ENCODE peak calls at places on chromosomes 4 and X, in four cellular contexts. One of them, this sample, is unnamed. For H3K4me1, the result is how much of the 10 kb centered on the place peaks cover.

GRCh38 chr4:48439988-48440387 is 43.2 kb upstream of the SLC10A4 start:
- DNase-seq in mesendoderm: peak
- DNase-seq in ovary: no peak
- DNase-seq in endodermal cell: no peak
- DNase-seq in this sample: no peak

GRCh38 chr4:172826866-172827265 is 341.7 kb upstream of the GALNT7 start:
- DNase-seq in endodermal cell: no peak
- DNase-seq in mesendoderm: peak
- DNase-seq in ovary: no peak
- DNase-seq in this sample: no peak

GRCh38 chr4:24768604-24769003 is 26.8 kb upstream of the SOD3 start:
- DNase-seq in mesendoderm: no peak
- DNase-seq in endodermal cell: no peak
- DNase-seq in ovary: no peak
- DNase-seq in this sample: no peak

GRCh38 chr4:94757192-94758140 is at the start of gene BMPR1B:
- DNase-seq in endodermal cell: peak
- DNase-seq in mesendoderm: peak
- DNase-seq in ovary: peak
- DNase-seq in this sample: no peak

GRCh38 chrX:123884809-123885408 is 25.1 kb downstream of the XIAP start:
- DNase-seq in ovary: no peak
- DNase-seq in endodermal cell: no peak
- DNase-seq in mesendoderm: peak
- DNase-seq in this sample: peak

GRCh38 chrX:40174594-40175415 is 77.0 kb upstream of the BCOR start:
- DNase-seq in mesendoderm: peak
- DNase-seq in ovary: peak
- DNase-seq in endodermal cell: peak
- DNase-seq in this sample: peak

GRCh38 chrX:44343412-44343942 is at the start of gene EFHC2:
- DNase-seq in endodermal cell: peak
- DNase-seq in mesendoderm: peak
- DNase-seq in ovary: peak
- DNase-seq in this sample: peak

GRCh38 chrX:48864210-48864609 is 28.8 kb upstream of the PCSK1N start:
- DNase-seq in endodermal cell: no peak
- DNase-seq in ovary: no peak
- DNase-seq in mesendoderm: no peak
- DNase-seq in this sample: no peak

GRCh38 chr4:21304061-21304541 is 603.8 kb downstream of the PACRGL start:
- DNase-seq in mesendoderm: peak
- DNase-seq in ovary: no peak
- DNase-seq in endodermal cell: peak
- DNase-seq in this sample: no peak

GRCh38 chrX:55750256-55750655 is 32.7 kb downstream of the RRAGB start:
- DNase-seq in ovary: no peak
- DNase-seq in endodermal cell: no peak
- DNase-seq in mesendoderm: no peak
- DNase-seq in this sample: no peak

GRCh38 chr4:8336412-8337075 is 67.0 kb downstream of the HTRA3 start:
- DNase-seq in endodermal cell: no peak
- DNase-seq in ovary: no peak
- DNase-seq in mesendoderm: no peak
- DNase-seq in this sample: no peak

GRCh38 chrX:69307029-69307428 is 141.8 kb upstream of the PJA1 start:
- DNase-seq in mesendoderm: no peak
- DNase-seq in endodermal cell: peak
- DNase-seq in ovary: no peak
- DNase-seq in this sample: no peak

GRCh38 chrX:153459976-153460375 is 10.4 kb downstream of the HAUS7 start:
- DNase-seq in mesendoderm: peak
- DNase-seq in ovary: no peak
- DNase-seq in endodermal cell: no peak
- DNase-seq in this sample: no peak

GRCh38 chrX:68895339-68896250 is 66.8 kb downstream of the EFNB1 start:
- DNase-seq in ovary: peak
- DNase-seq in endodermal cell: no peak
- DNase-seq in mesendoderm: peak
- DNase-seq in this sample: no peak

GRCh38 chr4:93786149-93786548 is 42.4 kb upstream of the ATOH1 start:
- DNase-seq in endodermal cell: no peak
- DNase-seq in mesendoderm: no peak
- DNase-seq in ovary: no peak
- DNase-seq in this sample: no peak

GRCh38 chrX:39052751-39053150 is 251.5 kb downstream of the MID1IP1 start:
- DNase-seq in endodermal cell: no peak
- DNase-seq in ovary: no peak
- DNase-seq in mesendoderm: no peak
- DNase-seq in this sample: no peak

GRCh38 chr4:3300198-3300671 is 7.4 kb downstream of the RGS12 start:
- DNase-seq in endodermal cell: peak
- DNase-seq in mesendoderm: peak
- DNase-seq in ovary: no peak
- DNase-seq in this sample: no peak

GRCh38 chrX:97876697-97877407 is 993.1 kb downstream of the RPA4 start:
- DNase-seq in endodermal cell: no peak
- DNase-seq in ovary: no peak
- DNase-seq in mesendoderm: no peak
- DNase-seq in this sample: no peak

GRCh38 chr4:87045659-87046058 is 110.8 kb downstream of the AFF1 start:
- DNase-seq in ovary: no peak
- DNase-seq in endodermal cell: no peak
- DNase-seq in mesendoderm: no peak
- DNase-seq in this sample: no peak
- H3K4me1 ChIP-seq in ovary: under half
- H3K4me1 ChIP-seq in endodermal cell: under half
- H3K4me1 ChIP-seq in mesendoderm: under half
- H3K4me1 ChIP-seq in this sample: under half

GRCh38 chrX:25013593-25014365 is 2.0 kb downstream of the ARX start:
- DNase-seq in mesendoderm: no peak
- DNase-seq in ovary: no peak
- DNase-seq in endodermal cell: peak
- DNase-seq in this sample: no peak
- H3K4me3 ChIP-seq in mesendoderm: no peak
- H3K4me3 ChIP-seq in ovary: peak
- H3K4me3 ChIP-seq in endodermal cell: no peak
- H3K4me3 ChIP-seq in this sample: no peak

GRCh38 chr4:38677466-38677865 is 13.5 kb downstream of the KLF3 start:
- DNase-seq in ovary: no peak
- DNase-seq in mesendoderm: no peak
- DNase-seq in endodermal cell: peak
- DNase-seq in this sample: no peak

GRCh38 chr4:38675167-38676121 is 11.4 kb downstream of the KLF3 start:
- DNase-seq in mesendoderm: peak
- DNase-seq in ovary: peak
- DNase-seq in endodermal cell: peak
- DNase-seq in this sample: peak

GRCh38 chr4:38676986-38677385 is 13.0 kb downstream of the KLF3 start:
- DNase-seq in ovary: no peak
- DNase-seq in mesendoderm: no peak
- DNase-seq in endodermal cell: peak
- DNase-seq in this sample: no peak

GRCh38 chr4:38681283-38682066 is 17.5 kb downstream of the KLF3 start:
- DNase-seq in endodermal cell: peak
- DNase-seq in mesendoderm: no peak
- DNase-seq in ovary: no peak
- DNase-seq in this sample: no peak

GRCh38 chr4:38678078-38678477 is 14.1 kb downstream of the KLF3 start:
- DNase-seq in ovary: no peak
- DNase-seq in mesendoderm: no peak
- DNase-seq in endodermal cell: peak
- DNase-seq in this sample: no peak
- H3K4me1 ChIP-seq in ovary: under half
- H3K4me1 ChIP-seq in mesendoderm: under half
- H3K4me1 ChIP-seq in endodermal cell: under half
- H3K4me1 ChIP-seq in this sample: under half

GRCh38 chr4:98929341-98930267 is 671 bp upstream of the EIF4E start:
- DNase-seq in mesendoderm: no peak
- DNase-seq in endodermal cell: no peak
- DNase-seq in ovary: peak
- DNase-seq in this sample: peak

GRCh38 chr4:98928131-98928504 is 815 bp downstream of the EIF4E start:
- DNase-seq in mesendoderm: peak
- DNase-seq in ovary: peak
- DNase-seq in endodermal cell: peak
- DNase-seq in this sample: peak

GRCh38 chr4:98928505-98929340 is at the start of gene EIF4E:
- DNase-seq in ovary: peak
- DNase-seq in endodermal cell: peak
- DNase-seq in mesendoderm: peak
- DNase-seq in this sample: peak

GRCh38 chr4:98932539-98932938 is 3.6 kb upstream of the EIF4E start:
- DNase-seq in mesendoderm: no peak
- DNase-seq in ovary: no peak
- DNase-seq in endodermal cell: no peak
- DNase-seq in this sample: no peak

GRCh38 chr4:98930311-98930865 is 1.5 kb upstream of the EIF4E start:
- DNase-seq in endodermal cell: no peak
- DNase-seq in mesendoderm: no peak
- DNase-seq in ovary: no peak
- DNase-seq in this sample: no peak
- H3K4me3 ChIP-seq in endodermal cell: peak
- H3K4me3 ChIP-seq in mesendoderm: no peak
- H3K4me3 ChIP-seq in ovary: no peak
- H3K4me3 ChIP-seq in this sample: peak

GRCh38 chr4:36133658-36134057 is 110.7 kb downstream of the ARAP2 start:
- DNase-seq in mesendoderm: no peak
- DNase-seq in ovary: no peak
- DNase-seq in endodermal cell: no peak
- DNase-seq in this sample: no peak

GRCh38 chr4:36128689-36129088 is 115.6 kb downstream of the ARAP2 start:
- DNase-seq in ovary: no peak
- DNase-seq in endodermal cell: no peak
- DNase-seq in mesendoderm: peak
- DNase-seq in this sample: no peak

GRCh38 chr4:36130641-36131040 is 113.7 kb downstream of the ARAP2 start:
- DNase-seq in endodermal cell: no peak
- DNase-seq in ovary: no peak
- DNase-seq in mesendoderm: no peak
- DNase-seq in this sample: no peak
- H3K4me1 ChIP-seq in endodermal cell: under half
- H3K4me1 ChIP-seq in ovary: under half
- H3K4me1 ChIP-seq in mesendoderm: under half
- H3K4me1 ChIP-seq in this sample: under half

GRCh38 chr4:147546341-147546740 is 65.4 kb downstream of the EDNRA start:
- DNase-seq in endodermal cell: no peak
- DNase-seq in mesendoderm: no peak
- DNase-seq in ovary: no peak
- DNase-seq in this sample: no peak

GRCh38 chr4:147548251-147548650 is 67.4 kb downstream of the EDNRA start:
- DNase-seq in ovary: no peak
- DNase-seq in endodermal cell: no peak
- DNase-seq in mesendoderm: no peak
- DNase-seq in this sample: no peak

GRCh38 chr4:147547314-147548056 is 66.6 kb downstream of the EDNRA start:
- DNase-seq in mesendoderm: no peak
- DNase-seq in ovary: no peak
- DNase-seq in endodermal cell: no peak
- DNase-seq in this sample: no peak

GRCh38 chr4:147550626-147551250 is 66.5 kb upstream of the TMEM184C start:
- DNase-seq in endodermal cell: no peak
- DNase-seq in ovary: no peak
- DNase-seq in mesendoderm: no peak
- DNase-seq in this sample: no peak
- H3K4me3 ChIP-seq in endodermal cell: no peak
- H3K4me3 ChIP-seq in ovary: no peak
- H3K4me3 ChIP-seq in mesendoderm: no peak
- H3K4me3 ChIP-seq in this sample: no peak

DNA sequence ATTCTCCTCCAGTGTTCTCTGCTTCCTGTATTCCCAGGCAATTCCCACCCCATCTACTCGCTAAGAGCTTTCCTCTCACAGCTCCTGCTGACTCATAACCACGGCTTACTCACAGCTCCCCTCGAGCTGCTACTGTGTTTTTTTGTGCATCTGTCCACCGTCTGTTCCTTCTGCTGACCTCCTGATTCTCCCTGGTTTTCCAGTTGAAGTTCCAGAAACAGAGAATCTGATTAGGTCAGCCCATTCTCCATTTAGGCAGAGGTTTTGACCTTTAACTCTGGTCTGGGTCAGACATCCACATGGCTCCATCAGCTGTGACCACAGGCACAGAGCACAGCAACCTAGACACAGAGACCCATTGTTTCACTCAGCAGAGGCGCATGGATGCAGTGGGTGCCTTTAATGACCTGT is 5.5 kb upstream of the SMIM20 start:
- DNase-seq in endodermal cell: no peak
- DNase-seq in ovary: no peak
- DNase-seq in mesendoderm: peak
- DNase-seq in this sample: no peak
- H3K4me1 ChIP-seq in endodermal cell: under half
- H3K4me1 ChIP-seq in ovary: under half
- H3K4me1 ChIP-seq in mesendoderm: under half
- H3K4me1 ChIP-seq in this sample: under half

GRCh38 chrX:67543818-67544217 is at the start of gene AR:
- DNase-seq in mesendoderm: peak
- DNase-seq in ovary: peak
- DNase-seq in endodermal cell: peak
- DNase-seq in this sample: peak

GRCh38 chrX:67546496-67547423 is 2.9 kb downstream of the AR start:
- DNase-seq in ovary: peak
- DNase-seq in endodermal cell: peak
- DNase-seq in mesendoderm: peak
- DNase-seq in this sample: no peak

GRCh38 chrX:67544871-67545771 is 1.3 kb downstream of the AR start:
- DNase-seq in ovary: peak
- DNase-seq in mesendoderm: peak
- DNase-seq in endodermal cell: peak
- DNase-seq in this sample: no peak

GRCh38 chrX:67544281-67544680 is 460 bp downstream of the AR start:
- DNase-seq in mesendoderm: peak
- DNase-seq in endodermal cell: no peak
- DNase-seq in ovary: peak
- DNase-seq in this sample: no peak

DNA sequence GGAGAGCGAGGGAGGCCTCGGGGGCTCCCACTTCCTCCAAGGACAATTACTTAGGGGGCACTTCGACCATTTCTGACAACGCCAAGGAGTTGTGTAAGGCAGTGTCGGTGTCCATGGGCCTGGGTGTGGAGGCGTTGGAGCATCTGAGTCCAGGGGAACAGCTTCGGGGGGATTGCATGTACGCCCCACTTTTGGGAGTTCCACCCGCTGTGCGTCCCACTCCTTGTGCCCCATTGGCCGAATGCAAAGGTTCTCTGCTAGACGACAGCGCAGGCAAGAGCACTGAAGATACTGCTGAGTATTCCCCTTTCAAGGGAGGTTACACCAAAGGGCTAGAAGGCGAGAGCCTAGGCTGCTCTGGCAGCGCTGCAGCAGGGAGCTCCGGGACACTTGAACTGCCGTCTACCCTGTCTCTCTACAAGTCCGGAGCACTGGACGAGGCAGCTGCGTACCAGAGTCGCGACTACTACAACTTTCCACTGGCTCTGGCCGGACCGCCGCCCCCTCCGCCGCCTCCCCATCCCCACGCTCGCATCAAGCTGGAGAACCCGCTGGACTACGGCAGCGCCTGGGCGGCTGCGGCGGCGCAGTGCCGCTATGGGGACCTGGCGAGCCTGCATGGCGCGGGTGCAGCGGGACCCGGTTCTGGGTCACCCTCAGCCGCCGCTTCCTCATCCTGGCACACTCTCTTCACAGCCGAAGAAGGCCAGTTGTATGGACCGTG is 2.1 kb downstream of the AR start:
- DNase-seq in endodermal cell: peak
- DNase-seq in mesendoderm: peak
- DNase-seq in ovary: peak
- DNase-seq in this sample: peak
- H3K4me3 ChIP-seq in endodermal cell: peak
- H3K4me3 ChIP-seq in mesendoderm: peak
- H3K4me3 ChIP-seq in ovary: peak
- H3K4me3 ChIP-seq in this sample: peak